ENCODE peak calls at places on chromosomes 16 and 17, in four cellular contexts. S, E, U and L are unnamed samples.

GRCh38 chr16:55482056-55482455 is 3.1 kb downstream of the MMP2 start:
- DNase-seq in S (no peak), E (no peak), U (no peak), L (no peak)

GRCh38 chr16:49150341-49150740 is 131.3 kb downstream of the CBLN1 start:
- DNase-seq in S (no peak), E (no peak), U (no peak), L (no peak)

GRCh38 chr17:83192161-83192788 is 112.9 kb downstream of the METRNL start:
- DNase-seq in S (peak), E (no peak), U (no peak), L (no peak)

GRCh38 chr17:36869441-36869840 is 67.8 kb upstream of the LHX1 start:
- DNase-seq in S (no peak), E (no peak), U (no peak), L (no peak)

GRCh38 chr17:72683506-72684404 is 408.7 kb downstream of the SLC39A11 start:
- DNase-seq in S (peak), E (no peak), U (no peak), L (peak)

GRCh38 chr17:49659983-49660382 is 17.9 kb downstream of the SPOP start:
- DNase-seq in S (no peak), E (no peak), U (no peak), L (no peak)

GRCh38 chr16:4055748-4056147 is 60.5 kb downstream of the ADCY9 start:
- DNase-seq in S (no peak), E (no peak), U (no peak), L (no peak)

GRCh38 chr17:20216853-20217252 is 207.7 kb downstream of the SPECC1 start:
- DNase-seq in S (no peak), E (no peak), U (no peak), L (no peak)

GRCh38 chr16:50603206-50604064 is 55.2 kb downstream of the NKD1 start:
- DNase-seq in S (no peak), E (no peak), U (no peak), L (no peak)

GRCh38 chr16:27326738-27327585 is 13.2 kb downstream of the IL4R start:
- DNase-seq in S (peak), E (no peak), U (peak), L (peak)

GRCh38 chr17:65228734-65229390 is 91.7 kb downstream of the RGS9 start:
- DNase-seq in S (no peak), E (peak), U (peak), L (no peak)